ENCODE peak calls at places on chromosomes 7 and 10, in four cellular contexts. Z is activated naive CD4-positive, alpha-beta T cell treated with anti-CD3 and anti-CD28 coated beads, Interleukin-2, amount 10 ng/mL, durations not matched to agents 7 days and 5 days; D is amniotic stem cell; H is EH. M is an unnamed sample.

GRCh38 chr7:35351466-35351865 is 97.6 kb upstream of the TBX20 start:
- DNase-seq in D (no peak), H (no peak), Z (no peak), M (no peak)

GRCh38 chr7:155979994-155980393 is 167.7 kb upstream of the SHH start:
- DNase-seq in D (no peak), Z (no peak), H (no peak), M (no peak)

GRCh38 chr10:66746711-66747110 is 179.1 kb upstream of the LRRTM3 start:
- DNase-seq in Z (no peak), D (no peak), H (no peak), M (no peak)

GRCh38 chr10:352476-353235 is 217.4 kb downstream of the ZMYND11 start:
- DNase-seq in Z (no peak), H (no peak), D (no peak), M (no peak)

GRCh38 chr10:17782921-17783665 is 26.1 kb upstream of the MRC1 start:
- DNase-seq in Z (no peak), D (no peak), H (peak; percentile 86), M (peak; percentile 69)

GRCh38 chr10:95341716-95342130 is 50.9 kb upstream of the PDLIM1 start:
- DNase-seq in D (no peak), H (peak; percentile 77), Z (no peak), M (peak; percentile 29)

GRCh38 chr10:43214071-43214955 is 52.6 kb downstream of the RASGEF1A start:
- DNase-seq in H (peak; percentile 47), D (no peak), Z (no peak), M (peak; percentile 69)

GRCh38 chr7:7738177-7738576 is 19.8 kb upstream of the RPA3 start:
- DNase-seq in Z (no peak), D (no peak), H (no peak), M (no peak)

GRCh38 chr7:65462148-65462716 is 88.6 kb downstream of the ZNF92 start:
- DNase-seq in D (no peak), H (no peak), Z (no peak), M (no peak)

GRCh38 chr10:34666008-34666700 is 148.9 kb downstream of the PARD3 start:
- DNase-seq in D (peak; percentile 92), Z (no peak), H (peak; percentile 88), M (peak; percentile 96)

GRCh38 chr10:49161411-49161997 is 26.7 kb downstream of the TMEM273 start:
- DNase-seq in D (no peak), H (peak; percentile 72), Z (no peak), M (peak; percentile 83)

GRCh38 chr7:51067757-51068156 is 248.9 kb downstream of the COBL start:
- DNase-seq in Z (peak; percentile 63), D (no peak), H (peak; percentile 73), M (peak; percentile 68)

GRCh38 chr10:33643042-33643441 is 308.6 kb upstream of the NRP1 start:
- DNase-seq in Z (no peak), H (peak; percentile 77), D (peak; percentile 29), M (peak; percentile 85)

GRCh38 chr7:16804674-16805439 is at the start of gene AGR2:
- DNase-seq in D (no peak), H (no peak), Z (no peak), M (no peak)

GRCh38 chr7:103447073-103447960 is 1.3 kb upstream of the SLC26A5 start:
- DNase-seq in Z (peak; percentile 56), H (peak; percentile 53), D (no peak), M (peak; percentile 69)

GRCh38 chr7:125147047-125147446 is 217.4 kb upstream of the POT1 start:
- DNase-seq in Z (no peak), D (no peak), H (no peak), M (no peak)

GRCh38 chr10:43417950-43418768 is 9.2 kb upstream of the HNRNPF start:
- DNase-seq in D (no peak), Z (peak; percentile 68), H (no peak), M (no peak)

GRCh38 chr10:93154531-93154930 is 80.8 kb downstream of the CYP26A1 start:
- DNase-seq in H (peak; percentile 53), Z (no peak), D (no peak), M (peak; percentile 41)

GRCh38 chr10:119207713-119208552 is 562 bp downstream of the GRK5 start:
- DNase-seq in Z (peak; percentile 57), D (no peak), H (peak; percentile 68), M (peak; percentile 82)

GRCh38 chr10:129855836-129856563 is 108.1 kb downstream of the EBF3 start:
- DNase-seq in D (no peak), Z (no peak), H (no peak), M (no peak)

GRCh38 chr7:55130554-55131198 is 111.9 kb downstream of the EGFR start:
- DNase-seq in D (no peak), H (peak; percentile 90), Z (no peak), M (peak; percentile 77)

GRCh38 chr10:128398103-128398502 is 271.9 kb upstream of the MKI67 start:
- DNase-seq in Z (no peak), H (no peak), D (no peak), M (no peak)

GRCh38 chr7:108049962-108050361 is 47.0 kb upstream of the LAMB1 start:
- DNase-seq in D (no peak), Z (peak; percentile 52), H (no peak), M (no peak)

GRCh38 chr10:44703241-44704155 is 207.6 kb upstream of the TMEM72 start:
- DNase-seq in Z (no peak), H (peak; percentile 92), D (peak; percentile 23), M (peak; percentile 74)

GRCh38 chr10:37710831-37711616 is 146.4 kb downstream of the ZNF248 start:
- DNase-seq in Z (no peak), D (no peak), H (no peak), M (peak; percentile 52)

GRCh38 chr7:12360948-12361347 is 42.7 kb downstream of the VWDE start:
- DNase-seq in H (no peak), Z (no peak), D (no peak), M (no peak)

GRCh38 chr7:42010751-42011150 is 226.3 kb downstream of the GLI3 start:
- DNase-seq in Z (no peak), D (no peak), H (peak; percentile 51), M (peak; percentile 36)

GRCh38 chr7:30281263-30281662 is 3.1 kb upstream of the ZNRF2 start:
- DNase-seq in D (no peak), H (no peak), Z (no peak), M (no peak)

GRCh38 chr10:43230101-43230908 is 36.6 kb downstream of the RASGEF1A start:
- DNase-seq in H (no peak), D (no peak), Z (peak; percentile 20), M (no peak)

GRCh38 chr7:920351-921070 is 34.0 kb downstream of the ADAP1 start:
- DNase-seq in D (no peak), Z (peak; percentile 26), H (no peak), M (no peak)

M was measured in GM23248.